ENCODE peak calls at places on chromosomes 16 and 17, in six cellular contexts. F is K562, D is HCT116, M is SK-N-SH, Y is H1, I is HepG2. J is an unnamed sample. For H3K4me1, the result is how much of the 10 kb centered on the place peaks cover.

GRCh38 chr17:30429155-30429554 is 48.1 kb upstream of the GOSR1 start:
- DNase-seq in F (no peak), D (no peak), M (no peak), Y (no peak), I (no peak), J (no peak)

GRCh38 chr17:64780096-64781012 is 118.2 kb upstream of the SMURF2 start:
- DNase-seq in F (no peak), D (peak), M (peak), Y (peak), I (no peak), J (no peak)

GRCh38 chr17:44569459-44569858 is 12.2 kb downstream of the FZD2 start:
- DNase-seq in F (no peak), D (no peak), M (peak), Y (no peak), I (no peak), J (no peak)

GRCh38 chr17:5667871-5668270 is 83.6 kb upstream of the NLRP1 start:
- DNase-seq in F (no peak), D (peak), M (no peak), Y (peak), I (peak), J (no peak)

GRCh38 chr16:22673463-22673862 is 140.5 kb upstream of the HS3ST2 start:
- DNase-seq in F (no peak), D (no peak), M (no peak), Y (peak), I (no peak), J (no peak)

GRCh38 chr17:66255112-66255511 is 25.9 kb upstream of the APOH start:
- DNase-seq in F (peak), D (peak), M (peak), Y (no peak), I (peak), J (no peak)

GRCh38 chr17:34254146-34254545 is 939 bp upstream of the CCL2 start:
- DNase-seq in F (no peak), D (no peak), M (no peak), Y (no peak), I (no peak), J (no peak)

GRCh38 chr17:44906010-44906646 is 6.9 kb upstream of the EFTUD2 start:
- DNase-seq in F (no peak), D (peak), M (no peak), Y (no peak), I (no peak), J (no peak)

GRCh38 chr16:27721548-27722265 is 171.8 kb downstream of the KATNIP start:
- DNase-seq in F (no peak), D (no peak), M (peak), Y (no peak), I (peak), J (no peak)

GRCh38 chr16:77784441-77785356 is 3.7 kb upstream of the VAT1L start:
- DNase-seq in F (peak), D (no peak), M (peak), Y (no peak), I (no peak), J (no peak)
- TF ChIP-seq CTCF in F (peak), D (peak), M (peak), Y (peak), I (peak), J (peak)

DNA sequence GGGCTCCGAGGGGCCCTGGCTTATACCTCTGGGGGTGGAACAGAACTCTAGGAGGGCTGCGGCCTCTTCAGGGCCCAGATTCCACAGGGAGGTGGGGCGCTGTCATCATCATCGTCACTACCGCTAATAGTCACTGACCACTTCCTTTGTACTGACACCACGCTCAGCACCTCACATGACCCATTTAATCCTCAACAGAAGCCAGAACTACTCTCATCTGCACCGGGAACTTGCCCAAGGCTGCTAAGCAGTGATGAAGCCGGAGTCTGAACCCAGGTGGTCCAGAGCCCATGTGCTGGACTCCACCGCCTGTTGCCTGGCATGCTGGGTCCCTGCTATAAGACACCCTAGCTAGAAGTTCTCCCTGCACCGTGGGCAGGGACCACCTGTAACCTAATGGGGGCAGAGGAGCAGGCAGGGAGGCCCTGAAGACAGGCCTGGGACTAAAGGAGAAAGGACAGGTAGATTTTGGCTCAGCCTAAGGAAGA is 12.0 kb downstream of the UNC13D start:
- DNase-seq in F (no peak), D (no peak), M (no peak), Y (peak), I (no peak), J (no peak)
- TF ChIP-seq JUND in F (no peak), D (no peak), M (no peak), Y (no peak), I (no peak), J (no peak)

GRCh38 chr16:84825896-84826557 is 6.2 kb downstream of the CRISPLD2 start:
- DNase-seq in F (no peak), D (no peak), M (no peak), Y (no peak), I (no peak), J (no peak)

GRCh38 chr16:84827897-84828296 is 8.1 kb downstream of the CRISPLD2 start:
- DNase-seq in F (no peak), D (no peak), M (no peak), Y (no peak), I (no peak), J (no peak)

GRCh38 chr16:84826558-84826941 is 6.8 kb downstream of the CRISPLD2 start:
- DNase-seq in F (no peak), D (no peak), M (peak), Y (no peak), I (no peak), J (no peak)

GRCh38 chr16:84828322-84828721 is 8.5 kb downstream of the CRISPLD2 start:
- DNase-seq in F (no peak), D (no peak), M (no peak), Y (no peak), I (no peak), J (no peak)

DNA sequence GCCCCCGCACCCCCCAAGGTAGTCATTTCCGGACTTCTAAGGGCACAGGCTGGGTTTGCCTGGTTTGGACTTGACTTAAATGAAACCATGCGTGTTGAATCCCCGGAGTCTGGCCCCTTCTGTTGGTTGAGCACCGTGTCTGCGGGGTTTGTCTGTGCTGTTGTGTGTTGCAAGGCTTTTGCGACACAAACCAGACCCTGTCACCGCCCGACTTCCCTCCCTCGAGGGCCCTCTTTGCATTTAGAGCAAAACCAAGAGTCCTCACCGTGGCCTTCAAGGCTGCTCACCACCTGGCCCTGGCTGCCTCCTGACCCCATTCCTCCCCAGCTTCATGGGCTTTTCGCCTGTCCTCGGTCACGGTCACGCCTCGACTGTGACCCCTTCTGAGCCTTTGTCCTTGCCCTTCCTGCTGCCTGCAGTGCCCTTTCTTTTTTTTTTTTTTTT is 7.4 kb downstream of the CRISPLD2 start:
- DNase-seq in F (no peak), D (no peak), M (peak), Y (no peak), I (no peak), J (no peak)
- H3K4me1 ChIP-seq in F (under half), D (under half), M (under half), Y (under half), I (under half), J (under half)

GRCh38 chr16:425082-425718 is at the start of gene RAB11FIP3:
- DNase-seq in F (peak), D (peak), M (peak), Y (peak), I (peak), J (peak)
- TF ChIP-seq CTCF in F (peak), D (no peak), M (peak), Y (peak), I (peak), J (peak)